ENCODE peak calls at places on chromosome 18, in five cellular contexts. L is HepG2, S is GM12878, F is H1, K is K562. H is an unnamed sample.

GRCh38 chr18:39647627-39648502 is 2082.3 kb upstream of the CELF4 start:
- DNase-seq in L (no peak), S (no peak), F (no peak), K (no peak), H (peak; percentile 42)

GRCh38 chr18:56890632-56891031 is 239.5 kb downstream of the WDR7 start:
- DNase-seq in L (peak; percentile 68), S (no peak), F (no peak), K (no peak), H (no peak)

GRCh38 chr18:64546451-64546850 is 397.6 kb upstream of the LINC00305 start:
- DNase-seq in L (no peak), S (no peak), F (no peak), K (no peak), H (no peak)

GRCh38 chr18:6236258-6236657 is 178.5 kb downstream of the L3MBTL4 start:
- DNase-seq in L (no peak), S (no peak), F (no peak), K (no peak), H (no peak)

GRCh38 chr18:55833543-55833942 is 245.6 kb upstream of the TCF4 start:
- DNase-seq in L (no peak), S (no peak), F (no peak), K (no peak), H (no peak)

GRCh38 chr18:13614701-13615288 is 111.6 kb downstream of the FAM210A start:
- DNase-seq in L (no peak), S (no peak), F (no peak), K (no peak), H (no peak)

GRCh38 chr18:25298853-25299274 is 53.1 kb downstream of the ZNF521 start:
- DNase-seq in L (no peak), S (no peak), F (no peak), K (peak; percentile 42), H (no peak)

GRCh38 chr18:35753306-35753910 is 171.9 kb downstream of the GALNT1 start:
- DNase-seq in L (no peak), S (no peak), F (no peak), K (no peak), H (no peak)

GRCh38 chr18:75173758-75174157 is 35.2 kb downstream of the PTGR3 start:
- DNase-seq in L (no peak), S (no peak), F (no peak), K (no peak), H (no peak)

GRCh38 chr18:35050004-35050623 is 8.9 kb downstream of the MAPRE2 start:
- DNase-seq in L (no peak), S (no peak), F (no peak), K (no peak), H (no peak)

GRCh38 chr18:67650661-67651060 is 134.1 kb upstream of the DSEL start:
- DNase-seq in L (no peak), S (no peak), F (no peak), K (no peak), H (no peak)

GRCh38 chr18:26483633-26484032 is 64.7 kb downstream of the KCTD1 start:
- DNase-seq in L (no peak), S (no peak), F (no peak), K (no peak), H (no peak)

GRCh38 chr18:55795101-55795669 is 207.2 kb upstream of the TCF4 start:
- DNase-seq in L (no peak), S (no peak), F (no peak), K (no peak), H (no peak)

GRCh38 chr18:48002933-48003365 is 72.5 kb upstream of the SMAD2 start:
- DNase-seq in L (no peak), S (no peak), F (no peak), K (no peak), H (peak; percentile 77)

DNA sequence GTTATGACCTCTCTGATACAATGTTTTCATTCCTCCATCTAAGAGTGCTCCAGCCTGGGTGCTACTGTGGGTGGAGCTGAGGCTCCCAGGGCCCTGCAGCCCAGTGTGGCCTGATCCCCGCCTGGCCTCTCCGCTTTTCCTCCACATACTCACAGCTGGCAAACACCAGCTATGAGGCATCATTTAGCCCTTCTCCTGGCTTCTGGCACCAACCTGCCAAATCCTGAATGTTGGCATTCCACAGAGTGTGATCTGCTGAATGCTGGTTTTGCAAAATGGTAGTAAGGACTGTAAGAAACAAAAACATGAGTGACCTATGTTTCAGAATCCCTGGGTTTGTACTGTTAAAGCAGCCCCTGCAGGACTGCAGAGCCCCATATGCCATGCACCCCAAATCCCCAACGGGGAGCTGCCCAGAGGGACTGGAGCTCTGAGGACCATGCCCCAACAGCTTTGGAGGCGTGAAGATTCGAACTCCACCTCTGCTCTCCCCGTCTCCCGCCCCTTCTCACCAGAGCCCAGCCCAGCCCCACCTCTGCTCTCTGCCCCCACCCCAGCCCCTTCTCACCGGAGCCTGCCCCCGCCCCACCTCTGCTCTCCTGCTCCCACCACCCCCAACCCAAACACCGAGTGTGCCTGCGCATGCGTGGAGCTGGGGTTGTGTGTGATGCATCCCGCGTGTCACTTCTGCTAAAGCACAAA is 4.2 kb downstream of the SLC66A2 start:
- DNase-seq in L (no peak), S (no peak), F (no peak), K (no peak), H (no peak)
- TF ChIP-seq SP1 in L (no peak), S (no peak), F (no peak), K (no peak), H (no peak)

GRCh38 chr18:58110398-58110797 is 66.4 kb downstream of the NEDD4L start:
- DNase-seq in L (no peak), S (peak; percentile 61), F (no peak), K (no peak), H (no peak)
- H4K20me1 ChIP-seq in L (no peaks in the 10 kb centered on the region), S (no peaks in the 10 kb centered on the region), F (peaks cover 3% of the 10 kb centered on the region), K (peaks cover 3% of the 10 kb centered on the region), H (no peaks in the 10 kb centered on the region)

DNA sequence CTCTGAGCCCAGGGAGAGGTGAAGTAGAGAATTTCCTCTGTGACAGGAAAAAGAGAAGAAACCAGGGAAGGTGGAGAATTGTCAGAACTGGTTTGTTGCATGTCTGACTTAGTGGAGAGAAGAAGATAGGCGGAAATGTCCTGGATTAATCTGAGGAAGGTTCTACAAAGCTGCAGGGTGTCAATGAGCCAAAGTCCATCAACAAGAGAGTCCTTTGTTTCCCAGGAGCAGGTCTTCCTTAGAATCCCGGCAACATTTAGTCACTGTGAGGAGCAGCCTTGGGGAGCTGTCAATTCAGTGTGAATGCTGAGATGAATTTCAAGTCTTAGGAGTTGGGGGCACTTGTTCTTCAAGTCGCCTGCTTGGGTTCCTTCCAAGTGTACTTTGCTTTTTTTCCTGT is 88.4 kb upstream of the CELF4 start:
- DNase-seq in L (no peak), S (no peak), F (no peak), K (no peak), H (no peak)
- TF ChIP-seq SP1 in L (no peak), S (no peak), F (no peak), K (no peak), H (no peak)

GRCh38 chr18:61890344-61890743 is 2.5 kb downstream of the RNF152 start:
- DNase-seq in L (no peak), S (no peak), F (no peak), K (no peak), H (no peak)
- H4K20me1 ChIP-seq in L (no peaks in the 10 kb centered on the region), S (no peaks in the 10 kb centered on the region), F (peaks cover 4% of the 10 kb centered on the region), K (no peaks in the 10 kb centered on the region), H (no peaks in the 10 kb centered on the region)

DNA sequence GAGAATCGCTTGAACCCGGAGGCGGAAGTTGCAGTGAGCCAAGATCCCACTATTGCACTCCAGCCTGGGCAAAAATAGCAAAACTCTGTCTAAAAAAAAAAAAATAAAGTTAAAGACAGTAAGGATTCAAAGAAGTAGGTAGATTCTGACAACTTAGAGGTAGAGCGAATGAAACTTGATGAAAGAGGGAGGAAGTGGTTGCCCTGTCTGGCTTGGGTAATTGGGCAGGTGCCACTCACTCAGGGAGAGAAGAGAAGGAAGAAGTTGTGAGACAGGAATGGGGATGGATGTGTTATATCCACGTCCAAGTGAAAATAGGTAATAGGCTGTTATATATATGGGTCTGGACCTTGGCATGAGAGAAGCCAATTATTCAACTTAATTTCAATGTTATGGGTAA is 26.3 kb downstream of the NDC80 start:
- DNase-seq in L (no peak), S (no peak), F (no peak), K (no peak), H (no peak)
- TF ChIP-seq SP1 in L (no peak), S (no peak), F (no peak), K (no peak), H (no peak)

GRCh38 chr18:79529991-79530390 is 134.3 kb downstream of the NFATC1 start:
- DNase-seq in L (no peak), S (no peak), F (no peak), K (no peak), H (no peak)

GRCh38 chr18:79529296-79529695 is 133.6 kb downstream of the NFATC1 start:
- DNase-seq in L (no peak), S (no peak), F (no peak), K (no peak), H (no peak)

GRCh38 chr18:79527656-79528055 is 131.9 kb downstream of the NFATC1 start:
- DNase-seq in L (no peak), S (no peak), F (no peak), K (no peak), H (no peak)

GRCh38 chr18:79528296-79528695 is 132.6 kb downstream of the NFATC1 start:
- DNase-seq in L (no peak), S (no peak), F (no peak), K (no peak), H (no peak)

DNA sequence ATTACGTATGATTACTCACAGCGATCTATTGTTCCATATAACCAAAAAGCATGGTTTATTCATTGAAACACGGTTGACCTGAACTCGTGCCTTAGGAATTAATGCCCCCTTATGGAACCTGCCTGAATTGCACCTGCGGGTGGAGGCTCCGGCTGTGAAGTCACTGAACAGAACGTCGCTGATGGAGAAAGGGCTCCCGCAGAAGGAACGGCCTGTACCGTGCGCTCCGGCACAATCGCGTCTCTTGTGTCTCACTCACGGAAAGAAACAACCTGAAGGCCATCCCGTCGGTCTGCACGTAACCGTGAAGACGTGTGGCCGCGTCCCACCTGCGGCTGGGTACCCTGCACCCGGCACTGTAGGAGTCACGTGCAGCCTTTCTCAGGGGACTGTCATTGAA is 133.1 kb downstream of the NFATC1 start:
- DNase-seq in L (peak; percentile 36), S (no peak), F (peak; percentile 34), K (peak; percentile 68), H (peak; percentile 21)
- H4K20me1 ChIP-seq in L (no peaks in the 10 kb centered on the region), S (no peaks in the 10 kb centered on the region), F (no peaks in the 10 kb centered on the region), K (peaks cover 4% of the 10 kb centered on the region), H (no peaks in the 10 kb centered on the region)

GRCh38 chr18:63514326-63514725 is 27.8 kb upstream of the SERPINB12 start:
- DNase-seq in L (no peak), S (no peak), F (no peak), K (no peak), H (no peak)
- TF ChIP-seq SP1 in L (no peak), S (no peak), F (no peak), K (no peak), H (no peak)

H was measured in HCT116.